ENCODE peak calls at places on chromosomes 1 and 21, in eight cellular contexts. Q is stimulated activated CD4-positive, alpha-beta T cell treated with anti-CD3 and anti-CD28 coated beads, Interleukin-1b, Interleukin-23, amount 100 ng/mL, for 24 hours; Z is activated CD4-positive, alpha-beta T cell treated with anti-CD3 and anti-CD28 coated beads, Interleukin-2, amount 50 U/mL, for 24 hours; T is iPS-NIHi11; M is HFF-Myc; F is body of pancreas; X is NCI-H1436; C is trophoblast cell. I is an unnamed sample.

GRCh38 chr1:19250629-19251304 is 557 bp downstream of the EMC1 start:
- DNase-seq in F (no peak), T (no peak), Z (no peak), X (no peak), M (no peak), C (no peak), Q (no peak), I (no peak)

GRCh38 chr1:109932679-109933078 is 22.0 kb downstream of the CSF1 start:
- DNase-seq in Q (no peak), F (no peak), T (no peak), Z (no peak), C (no peak), X (no peak), M (no peak), I (no peak)

GRCh38 chr1:27102707-27103468 is 52.0 kb downstream of the SLC9A1 start:
- DNase-seq in X (peak), F (peak), Z (peak), T (peak), Q (peak), C (peak), M (no peak), I (peak)

GRCh38 chr21:41888749-41889376 is 9.7 kb upstream of the PRDM15 start:
- DNase-seq in F (no peak), Z (no peak), C (no peak), T (no peak), M (no peak), X (no peak), Q (no peak), I (no peak)

GRCh38 chr1:210757677-210758076 is 376.3 kb downstream of the KCNH1 start:
- DNase-seq in C (no peak), F (no peak), X (no peak), T (no peak), M (no peak), Q (no peak), Z (no peak), I (no peak)

GRCh38 chr1:89757532-89757931 is 63.3 kb upstream of the LRRC8D start:
- DNase-seq in T (no peak), F (no peak), Z (no peak), X (no peak), M (no peak), C (peak), Q (no peak), I (no peak)

GRCh38 chr21:45420061-45420521 is 15.1 kb downstream of the COL18A1 start:
- DNase-seq in X (no peak), M (no peak), F (no peak), T (no peak), Z (no peak), Q (no peak), C (no peak), I (no peak)

GRCh38 chr1:183711691-183712401 is 58.7 kb upstream of the APOBEC4 start:
- DNase-seq in F (no peak), M (peak), Z (no peak), T (no peak), X (no peak), C (no peak), Q (no peak), I (no peak)

GRCh38 chr1:108896160-108897150 is 19.7 kb downstream of the GPSM2 start:
- DNase-seq in M (no peak), T (no peak), C (peak), X (no peak), Q (no peak), F (no peak), Z (no peak), I (no peak)

GRCh38 chr1:99374109-99374508 is 109.8 kb downstream of the PLPPR4 start:
- DNase-seq in X (no peak), F (no peak), C (no peak), M (no peak), Z (no peak), T (no peak), Q (no peak), I (no peak)

GRCh38 chr1:241947355-241947754 is 10.2 kb upstream of the BECN2 start:
- DNase-seq in T (no peak), C (no peak), F (no peak), X (no peak), Q (no peak), M (no peak), Z (no peak), I (no peak)

GRCh38 chr1:176374967-176375569 is 87.9 kb upstream of the PAPPA2 start:
- DNase-seq in X (peak), F (peak), M (peak), Z (peak), Q (peak), C (peak), T (peak), I (peak)

GRCh38 chr1:150820710-150821521 is 12.9 kb upstream of the CTSK start:
- DNase-seq in X (no peak), F (no peak), Q (no peak), C (peak), T (no peak), M (no peak), Z (no peak), I (no peak)

GRCh38 chr1:190376067-190376466 is 101.6 kb downstream of the BRINP3 start:
- DNase-seq in F (no peak), M (no peak), C (no peak), Z (no peak), T (no peak), Q (no peak), X (no peak), I (no peak)

GRCh38 chr1:112744019-112744578 is 29.0 kb upstream of the PPM1J start:
- DNase-seq in M (no peak), C (peak), T (peak), Q (no peak), Z (no peak), F (no peak), X (no peak), I (no peak)

GRCh38 chr1:6221210-6221784 is 14.5 kb downstream of the ICMT start:
- DNase-seq in F (no peak), Z (no peak), Q (no peak), T (no peak), X (no peak), M (no peak), C (no peak), I (peak)

GRCh38 chr1:155254714-155255242 is 505 bp downstream of the ENTREP3 start:
- DNase-seq in Z (no peak), M (no peak), F (peak), C (no peak), Q (no peak), T (no peak), X (peak), I (no peak)

GRCh38 chr1:34774967-34775366 is 6.0 kb upstream of the GJB3 start:
- DNase-seq in T (no peak), X (no peak), C (no peak), Q (no peak), Z (no peak), F (no peak), M (no peak), I (no peak)

GRCh38 chr1:31937300-31938183 is 626 bp downstream of the PTP4A2 start:
- DNase-seq in C (peak), F (peak), T (peak), M (no peak), X (peak), Q (peak), Z (peak), I (no peak)

GRCh38 chr1:54253480-54253879 is 53.5 kb downstream of the MRPL37 start:
- DNase-seq in C (no peak), Z (no peak), M (no peak), T (no peak), Q (no peak), F (no peak), X (no peak), I (no peak)

GRCh38 chr1:154501423-154502065 is 475 bp upstream of the TDRD10 start:
- DNase-seq in X (no peak), F (peak), T (peak), C (peak), Q (no peak), M (no peak), Z (no peak), I (no peak)

GRCh38 chr1:34780528-34780927 is 486 bp upstream of the GJB3 start:
- DNase-seq in Z (no peak), Q (no peak), X (no peak), C (no peak), F (no peak), T (no peak), M (no peak), I (no peak)

GRCh38 chr1:44673675-44674112 is 587 bp downstream of the TMEM53 start:
- DNase-seq in Q (no peak), F (no peak), C (peak), M (no peak), T (no peak), Z (no peak), X (no peak), I (no peak)

I was measured in NCI-H187.